ENCODE peak calls at places on chromosomes 12 and 14, in four cellular contexts. V, X, D and W are unnamed samples.

GRCh38 chr14:98233656-98234055 is 1038.3 kb downstream of the BCL11B start:
- DNase-seq in D (no peak), V (no peak), X (no peak), W (no peak)

GRCh38 chr12:21934173-21934572 is 7.1 kb downstream of the ABCC9 start:
- DNase-seq in D (no peak), V (peak; percentile 14), X (no peak), W (peak; percentile 23)

GRCh38 chr14:39266589-39266870 is 32.8 kb downstream of the MIA2 start:
- DNase-seq in D (peak; percentile 50), X (no peak), V (no peak), W (no peak)

GRCh38 chr12:54075974-54076373 is 22.3 kb downstream of the HOXC4 start:
- DNase-seq in V (no peak), X (no peak), D (no peak), W (no peak)

GRCh38 chr14:45359766-45360165 is 106.8 kb upstream of the MIS18BP1 start:
- DNase-seq in D (no peak), V (peak; percentile 34), X (no peak), W (peak; percentile 55)

GRCh38 chr14:88960528-88960927 is 136.1 kb downstream of the TTC8 start:
- DNase-seq in D (no peak), X (no peak), V (no peak), W (no peak)

GRCh38 chr14:59358105-59358504 is 107.1 kb downstream of the GPR135 start:
- DNase-seq in V (peak; percentile 91), D (peak; percentile 26), X (peak; percentile 14), W (peak; percentile 92)

GRCh38 chr14:98131406-98131805 is 1140.6 kb downstream of the BCL11B start:
- DNase-seq in V (peak; percentile 69), X (no peak), D (no peak), W (peak; percentile 75)

GRCh38 chr12:106522708-106523107 is 60.1 kb upstream of the RFX4 start:
- DNase-seq in V (no peak), X (no peak), D (no peak), W (no peak)

GRCh38 chr12:116318738-116319050 is 41.2 kb upstream of the MED13L start:
- DNase-seq in V (no peak), X (no peak), D (peak; percentile 81), W (no peak)

GRCh38 chr12:75488553-75488952 is 8.0 kb downstream of the GLIPR1 start:
- DNase-seq in X (no peak), V (peak; percentile 29), D (peak; percentile 59), W (peak; percentile 57)

GRCh38 chr12:24996820-24997219 is 47.9 kb upstream of the BCAT1 start:
- DNase-seq in V (no peak), X (no peak), D (peak; percentile 14), W (no peak)
- H3K4me3 ChIP-seq in V (no peak overlapping the region), X (no peak overlapping the region), D (no peak overlapping the region), W (no peak overlapping the region)

GRCh38 chr12:52381206-52381605 is 4.2 kb downstream of the KRT84 start:
- DNase-seq in D (no peak), V (no peak), X (no peak), W (no peak)
- H3K27me3 ChIP-seq in D (no peaks in the 10 kb centered on the region), V (peaks cover 7% of the 10 kb centered on the region), X (no peaks in the 10 kb centered on the region), W (peaks cover 13% of the 10 kb centered on the region)

GRCh38 chr14:102949801-102950451 is 27.5 kb downstream of the AMN start:
- DNase-seq in D (peak; percentile 79), V (no peak), X (no peak), W (peak; percentile 55)
- H3K36me3 ChIP-seq in D (peaks cover 15% of the 10 kb centered on the region), V (peaks cover 55% of the 10 kb centered on the region), X (peaks cover 5% of the 10 kb centered on the region), W (peaks cover 54% of the 10 kb centered on the region)

DNA sequence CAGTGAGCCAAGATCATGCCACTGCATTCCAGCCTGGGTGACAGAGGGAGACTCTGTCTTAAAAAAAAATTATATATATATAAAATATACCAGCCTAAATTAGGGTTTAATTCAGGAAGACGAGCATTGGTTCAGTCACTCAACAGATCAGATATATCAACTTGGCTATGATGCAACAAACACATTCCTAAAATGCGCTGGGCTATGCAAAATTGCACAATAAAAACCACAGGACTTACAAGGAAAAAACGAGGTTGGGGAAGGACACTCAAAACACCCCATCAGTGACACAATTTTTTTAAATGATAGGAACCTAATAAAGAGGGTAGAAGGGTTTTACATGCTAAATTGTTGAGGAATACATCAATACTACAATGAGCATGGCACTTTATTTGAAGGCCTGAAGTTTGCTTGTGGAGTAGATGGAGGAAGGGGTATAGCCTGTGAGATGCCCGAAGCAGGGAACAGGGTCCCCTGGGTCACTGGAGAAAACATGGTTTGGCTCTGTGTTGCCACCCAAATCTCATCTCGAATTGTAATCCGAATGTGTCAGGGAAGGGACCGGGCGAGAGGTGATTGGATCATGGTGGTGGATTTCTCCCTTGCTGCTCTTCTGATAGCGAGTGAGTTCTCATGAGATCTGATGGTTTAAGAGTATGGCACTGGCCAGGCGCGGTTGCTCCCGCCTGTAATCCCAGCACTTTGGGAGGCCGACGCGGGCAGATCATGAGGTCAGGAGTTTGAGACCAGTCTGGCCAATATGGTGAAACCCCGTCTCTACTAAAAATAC is 71.2 kb downstream of the TNFAIP2 start:
- DNase-seq in D (no peak), X (no peak), V (peak; percentile 63), W (peak; percentile 67)
- H3K4me3 ChIP-seq in D (no peak overlapping the region), X (no peak overlapping the region), V (no peak overlapping the region), W (no peak overlapping the region)